ENCODE peak calls at places on chromosomes 4 and X, in nine cellular contexts. S is Right ventricle myocardium inferior, M is iPS DF 6.9, Q is foreskin fibroblast, C is astrocyte, I is A549, Y is AG04450, B is mesendoderm, X is nephron progenitor cell. G is an unnamed sample.
A peak's percentile ranks its signal among the peaks of the same experiment; 100 is the strongest.

GRCh38 chrX:2533424-2533823 is 32.6 kb upstream of the DHRSX start:
- DNase-seq in C (no peak), S (no peak), B (peak; percentile 27), I (no peak), Q (no peak), M (no peak), Y (no peak), X (no peak), G (no peak)

GRCh38 chrX:34917146-34917545 is 25.4 kb upstream of the FAM47B start:
- DNase-seq in B (no peak), X (no peak), M (no peak), Y (no peak), C (no peak), I (no peak), Q (peak; percentile 16), S (no peak), G (no peak)

GRCh38 chr4:173647902-173648301 is 117.9 kb upstream of the HAND2 start:
- DNase-seq in B (no peak), M (no peak), S (no peak), C (no peak), Q (no peak), I (no peak), X (no peak), Y (no peak), G (no peak)

GRCh38 chr4:68348577-68348976 is 1.3 kb downstream of the YTHDC1 start:
- DNase-seq in C (no peak), Q (peak; percentile 13), Y (no peak), M (no peak), B (no peak), I (no peak), S (no peak), X (no peak), G (no peak)

GRCh38 chr4:98570160-98570797 is 88.1 kb downstream of the TSPAN5 start:
- DNase-seq in I (no peak), Y (no peak), B (no peak), X (no peak), S (no peak), C (no peak), M (no peak), Q (peak; percentile 49), G (no peak)

GRCh38 chr4:106914223-106914622 is 121.9 kb downstream of the DKK2 start:
- DNase-seq in M (no peak), C (no peak), Y (no peak), I (no peak), Q (peak; percentile 40), S (no peak), B (no peak), X (no peak), G (no peak)

GRCh38 chr4:142155347-142155746 is 519.0 kb downstream of the IL15 start:
- DNase-seq in I (no peak), C (peak; percentile 4), Q (no peak), M (no peak), B (no peak), X (no peak), S (no peak), Y (no peak), G (no peak)

GRCh38 chr4:41185614-41186609 is 28.4 kb downstream of the APBB2 start:
- DNase-seq in S (no peak), Y (no peak), M (no peak), Q (no peak), C (peak; percentile 36), X (no peak), B (no peak), I (no peak), G (no peak)

GRCh38 chrX:107566603-107567262 is 61.6 kb upstream of the PRPS1 start:
- DNase-seq in X (no peak), Q (no peak), C (peak; percentile 41), B (peak; percentile 50), I (no peak), Y (no peak), M (no peak), S (no peak), G (no peak)

GRCh38 chr4:81648576-81649272 is 177.0 kb upstream of the RASGEF1B start:
- DNase-seq in C (peak; percentile 35), Q (no peak), Y (no peak), M (no peak), I (no peak), B (no peak), S (no peak), X (no peak), G (no peak)

GRCh38 chrX:123976671-123977316 is 15.3 kb downstream of the STAG2 start:
- DNase-seq in M (no peak), S (no peak), Q (peak; percentile 53), X (no peak), Y (no peak), C (no peak), B (peak; percentile 23), I (peak; percentile 64), G (no peak)

GRCh38 chr4:28277931-28278330 is 1417.3 kb downstream of the STIM2 start:
- DNase-seq in X (no peak), Y (no peak), S (no peak), B (no peak), M (no peak), I (no peak), Q (no peak), C (no peak), G (no peak)

GRCh38 chrX:120015145-120016067 is 62.1 kb downstream of the RHOXF2B start:
- DNase-seq in X (peak; percentile 28), M (no peak), Y (no peak), C (no peak), I (no peak), Q (peak; percentile 17), S (peak; percentile 34), B (peak; percentile 15), G (no peak)

GRCh38 chr4:109969909-109970308 is 57.2 kb downstream of the EGF start:
- DNase-seq in S (no peak), M (no peak), C (no peak), B (no peak), X (no peak), Y (no peak), I (no peak), Q (no peak), G (no peak)

GRCh38 chrX:33138677-33139249 is 72.6 kb downstream of the DMD start:
- DNase-seq in S (no peak), C (no peak), M (no peak), Q (peak; percentile 0), I (peak; percentile 1), B (peak; percentile 14), X (no peak), Y (no peak), G (no peak)